ENCODE peak calls at places on chromosome 3, in six cellular contexts. K is activated CD4-positive, alpha-beta T cell treated with anti-CD3 and anti-CD28 coated beads for 1 hour; I is endodermal cell; G is stimulated activated CD4-positive, alpha-beta T cell treated with anti-CD3 and anti-CD28 coated beads, Interleukin-1b, Interleukin-23, amount 100 ng/mL, for 24 hours; N is activated T-helper 1 cell treated with Interleukin-2 at 50 U/mL for 16 hours; R is NCI-H1105. A is an unnamed sample.

GRCh38 chr3:132325634-132326033 is 8.4 kb downstream of the ACP3 start:
- DNase-seq in K (no peak), I (no peak), G (no peak), N (no peak), R (no peak), A (no peak)

GRCh38 chr3:136380530-136380929 is 130.4 kb downstream of the PCCB start:
- DNase-seq in K (no peak), I (no peak), G (no peak), N (no peak), R (no peak), A (no peak)

GRCh38 chr3:115245437-115245836 is 98.3 kb upstream of the ZBTB20 start:
- DNase-seq in K (no peak), I (no peak), G (no peak), N (no peak), R (no peak), A (no peak)

GRCh38 chr3:8303466-8303865 is 198.2 kb upstream of the LMCD1 start:
- DNase-seq in K (no peak), I (no peak), G (no peak), N (no peak), R (no peak), A (no peak)

GRCh38 chr3:185210621-185211157 is 43.2 kb downstream of the EHHADH start:
- DNase-seq in K (no peak), I (no peak), G (no peak), N (no peak), R (peak), A (no peak)

GRCh38 chr3:55169608-55170010 is 241.8 kb upstream of the LRTM1 start:
- DNase-seq in K (no peak), I (no peak), G (no peak), N (no peak), R (no peak), A (no peak)

GRCh38 chr3:132726341-132726823 is 4.2 kb upstream of the NPHP3 start:
- DNase-seq in K (no peak), I (no peak), G (no peak), N (no peak), R (peak), A (no peak)

GRCh38 chr3:169489775-169490546 is 173.6 kb downstream of the MECOM start:
- DNase-seq in K (no peak), I (no peak), G (no peak), N (no peak), R (no peak), A (no peak)

GRCh38 chr3:58135712-58136543 is 74.8 kb downstream of the DNASE1L3 start:
- DNase-seq in K (no peak), I (no peak), G (no peak), N (no peak), R (no peak), A (no peak)

GRCh38 chr3:195893121-195893449 is 15.3 kb downstream of the TNK2 start:
- DNase-seq in K (no peak), I (no peak), G (no peak), N (no peak), R (no peak), A (no peak)

GRCh38 chr3:193974147-193974546 is 161.8 kb upstream of the HES1 start:
- DNase-seq in K (no peak), I (no peak), G (no peak), N (no peak), R (no peak), A (no peak)